ENCODE peak calls at places on chromosomes 16 and 17, in six cellular contexts. F is mammary epithelial cell, S is progenitor cell of endocrine pancreas, A is neural crest cell, I is colonic mucosa, D is kidney epithelial cell. C is an unnamed sample.

GRCh38 chr17:8628172-8628571 is 2.4 kb downstream of the MYH10 start:
- DNase-seq in F (no peak), S (no peak), A (no peak), I (no peak), D (no peak), C (no peak)

GRCh38 chr17:32699247-32699646 is 177.7 kb downstream of the MYO1D start:
- DNase-seq in F (peak), S (no peak), A (no peak), I (no peak), D (no peak), C (no peak)

GRCh38 chr16:4505356-4506153 is 29.4 kb downstream of the HMOX2 start:
- DNase-seq in F (no peak), S (no peak), A (no peak), I (no peak), D (no peak), C (peak)

GRCh38 chr17:1736348-1737281 is 6.1 kb upstream of the SERPINF2 start:
- DNase-seq in F (peak), S (no peak), A (no peak), I (no peak), D (no peak), C (peak)

GRCh38 chr17:4550534-4551039 is 4.6 kb downstream of the MYBBP1A start:
- DNase-seq in F (peak), S (peak), A (no peak), I (no peak), D (no peak), C (no peak)

GRCh38 chr16:56609463-56609921 is 1.1 kb downstream of the MT2A start:
- DNase-seq in F (peak), S (no peak), A (no peak), I (peak), D (no peak), C (peak)

GRCh38 chr17:63435681-63436522 is 10.2 kb downstream of the CYB561 start:
- DNase-seq in F (no peak), S (no peak), A (no peak), I (peak), D (no peak), C (peak)

GRCh38 chr16:1056196-1056595 is 16.4 kb upstream of the SSTR5 start:
- DNase-seq in F (no peak), S (no peak), A (no peak), I (no peak), D (no peak), C (no peak)

GRCh38 chr17:74271902-74272563 is 2.0 kb upstream of the DNAI2 start:
- DNase-seq in F (no peak), S (no peak), A (no peak), I (peak), D (no peak), C (no peak)

GRCh38 chr17:78446833-78447232 is 68.4 kb downstream of the PGS1 start:
- DNase-seq in F (no peak), S (no peak), A (no peak), I (no peak), D (no peak), C (no peak)

GRCh38 chr17:62576382-62576781 is 51.1 kb upstream of the MRC2 start:
- DNase-seq in F (no peak), S (no peak), A (no peak), I (no peak), D (no peak), C (no peak)

GRCh38 chr16:53282975-53283946 is 151.0 kb upstream of the RBL2 start:
- DNase-seq in F (peak), S (no peak), A (no peak), I (no peak), D (peak), C (peak)

GRCh38 chr17:38454528-38454927 is 26.3 kb downstream of the ARHGAP23 start:
- DNase-seq in F (peak), S (no peak), A (no peak), I (no peak), D (no peak), C (no peak)

GRCh38 chr17:16911141-16911937 is 60.6 kb downstream of the TNFRSF13B start:
- DNase-seq in F (no peak), S (no peak), A (peak), I (peak), D (no peak), C (no peak)

GRCh38 chr17:50891577-50891989 is 25.4 kb upstream of the TOB1 start:
- DNase-seq in F (no peak), S (no peak), A (no peak), I (no peak), D (no peak), C (no peak)

GRCh38 chr17:50939795-50940684 is 73.9 kb upstream of the TOB1 start:
- DNase-seq in F (no peak), S (no peak), A (no peak), I (no peak), D (no peak), C (no peak)

GRCh38 chr16:96935-97381 is 18.9 kb downstream of the MPG start:
- DNase-seq in F (peak), S (peak), A (peak), I (peak), D (no peak), C (peak)

GRCh38 chr16:27596411-27596810 is 46.5 kb downstream of the KATNIP start:
- DNase-seq in F (no peak), S (no peak), A (no peak), I (no peak), D (no peak), C (no peak)

GRCh38 chr17:76458580-76459490 is 5.9 kb upstream of the UBE2O start:
- DNase-seq in F (peak), S (no peak), A (peak), I (peak), D (no peak), C (peak)

GRCh38 chr16:48231675-48232214 is 12.4 kb upstream of the LONP2 start:
- DNase-seq in F (peak), S (no peak), A (peak), I (peak), D (no peak), C (peak)

GRCh38 chr17:30921544-30922196 is at the start of gene ADAP2:
- DNase-seq in F (peak), S (peak), A (peak), I (peak), D (no peak), C (peak)

GRCh38 chr17:6639651-6640535 is 618 bp downstream of the KIAA0753 start:
- DNase-seq in F (peak), S (peak), A (peak), I (peak), D (no peak), C (peak)

GRCh38 chr16:6573577-6573976 is 759.1 kb upstream of the RBFOX1 start:
- DNase-seq in F (no peak), S (peak), A (peak), I (peak), D (no peak), C (no peak)

GRCh38 chr17:45387739-45388138 is 44.9 kb downstream of the ARHGAP27 start:
- DNase-seq in F (no peak), S (no peak), A (no peak), I (no peak), D (no peak), C (no peak)

GRCh38 chr16:8649829-8650554 is 24.4 kb upstream of the ABAT start:
- DNase-seq in F (no peak), S (no peak), A (no peak), I (no peak), D (no peak), C (no peak)

GRCh38 chr17:80926601-80927250 is 64.9 kb upstream of the CHMP6 start:
- DNase-seq in F (no peak), S (no peak), A (no peak), I (no peak), D (no peak), C (no peak)

GRCh38 chr17:45287526-45288264 is 25.8 kb upstream of the SPATA32 start:
- DNase-seq in F (no peak), S (no peak), A (no peak), I (no peak), D (no peak), C (no peak)

GRCh38 chr17:68835061-68835460 is 120.1 kb downstream of the ABCA8 start:
- DNase-seq in F (no peak), S (no peak), A (no peak), I (no peak), D (no peak), C (no peak)

GRCh38 chr16:63361032-63361624 is 1324.9 kb upstream of the CDH8 start:
- DNase-seq in F (peak), S (no peak), A (peak), I (peak), D (peak), C (peak)

GRCh38 chr16:54655171-54655590 is 275.5 kb upstream of the IRX5 start:
- DNase-seq in F (peak), S (no peak), A (no peak), I (no peak), D (no peak), C (no peak)

GRCh38 chr16:11903906-11904305 is 11.8 kb downstream of the GSPT1 start:
- DNase-seq in F (no peak), S (no peak), A (no peak), I (no peak), D (no peak), C (no peak)

DNA sequence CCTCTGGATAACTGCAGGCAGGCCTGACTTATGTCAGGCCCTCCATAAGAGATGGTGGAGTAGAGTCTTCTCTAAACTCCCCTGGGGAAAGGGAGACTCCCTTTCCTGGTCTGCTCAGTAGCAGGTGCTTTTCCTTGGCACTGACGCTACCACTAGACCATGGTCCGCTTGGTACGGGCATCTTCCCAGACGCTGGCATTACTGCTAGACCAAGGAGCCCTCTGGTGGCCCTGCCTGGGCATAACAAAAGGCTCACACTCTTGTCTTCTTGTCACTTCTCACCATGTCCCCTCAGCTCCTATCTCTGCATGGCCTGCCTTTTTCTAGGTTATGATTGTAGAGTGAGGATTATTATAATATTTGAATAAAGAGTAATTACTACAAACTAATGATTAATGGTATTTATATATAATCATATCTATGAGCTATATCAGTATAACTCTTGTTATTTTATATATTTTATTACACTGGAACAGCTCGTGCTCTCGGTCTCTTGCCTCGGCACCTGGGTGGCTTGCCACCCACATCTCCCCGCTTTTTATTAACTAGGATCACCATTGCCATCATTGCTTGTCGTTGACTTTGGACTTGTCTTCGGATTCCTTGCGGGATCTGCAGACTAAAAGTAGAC is 59.8 kb upstream of the ARL4D start:
- DNase-seq in F (peak), S (peak), A (peak), I (peak), D (no peak), C (no peak)
- TF ChIP-seq CTCF in F (peak), S (peak), A (peak), I (peak), D (peak), C (peak)

GRCh38 chr16:24036038-24036543 is 200.3 kb downstream of the PRKCB start:
- DNase-seq in F (no peak), S (no peak), A (no peak), I (no peak), D (no peak), C (no peak)

GRCh38 chr16:24041834-24042631 is 206.2 kb downstream of the PRKCB start:
- DNase-seq in F (peak), S (peak), A (peak), I (peak), D (no peak), C (peak)

GRCh38 chr16:24035127-24035842 is 199.5 kb downstream of the PRKCB start:
- DNase-seq in F (no peak), S (no peak), A (no peak), I (no peak), D (no peak), C (no peak)

GRCh38 chr16:24036614-24037013 is 200.8 kb downstream of the PRKCB start:
- DNase-seq in F (peak), S (peak), A (peak), I (peak), D (no peak), C (peak)

DNA sequence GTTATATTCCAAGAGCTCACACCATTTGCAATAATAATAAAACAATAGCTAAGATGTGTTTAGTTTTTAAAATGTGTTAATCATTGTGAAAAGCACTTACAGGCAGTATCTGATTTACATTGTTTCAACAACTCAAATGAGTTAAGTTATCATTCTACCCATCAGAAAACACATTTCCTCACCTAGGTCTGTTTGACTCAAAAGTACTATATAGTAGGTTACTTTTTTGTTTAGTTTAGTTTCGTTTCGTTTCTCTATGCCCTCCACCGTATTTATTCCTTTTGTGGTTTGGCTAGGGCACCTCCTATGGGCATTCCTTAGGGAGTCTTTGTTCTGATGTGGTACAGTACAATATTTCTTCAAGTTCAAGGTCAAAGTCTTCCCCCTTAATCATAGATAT is 201.6 kb downstream of the PRKCB start:
- DNase-seq in F (no peak), S (no peak), A (no peak), I (no peak), D (no peak), C (no peak)
- TF ChIP-seq CTCF in F (no peak), S (no peak), A (no peak), I (no peak), D (no peak), C (no peak)

DNA sequence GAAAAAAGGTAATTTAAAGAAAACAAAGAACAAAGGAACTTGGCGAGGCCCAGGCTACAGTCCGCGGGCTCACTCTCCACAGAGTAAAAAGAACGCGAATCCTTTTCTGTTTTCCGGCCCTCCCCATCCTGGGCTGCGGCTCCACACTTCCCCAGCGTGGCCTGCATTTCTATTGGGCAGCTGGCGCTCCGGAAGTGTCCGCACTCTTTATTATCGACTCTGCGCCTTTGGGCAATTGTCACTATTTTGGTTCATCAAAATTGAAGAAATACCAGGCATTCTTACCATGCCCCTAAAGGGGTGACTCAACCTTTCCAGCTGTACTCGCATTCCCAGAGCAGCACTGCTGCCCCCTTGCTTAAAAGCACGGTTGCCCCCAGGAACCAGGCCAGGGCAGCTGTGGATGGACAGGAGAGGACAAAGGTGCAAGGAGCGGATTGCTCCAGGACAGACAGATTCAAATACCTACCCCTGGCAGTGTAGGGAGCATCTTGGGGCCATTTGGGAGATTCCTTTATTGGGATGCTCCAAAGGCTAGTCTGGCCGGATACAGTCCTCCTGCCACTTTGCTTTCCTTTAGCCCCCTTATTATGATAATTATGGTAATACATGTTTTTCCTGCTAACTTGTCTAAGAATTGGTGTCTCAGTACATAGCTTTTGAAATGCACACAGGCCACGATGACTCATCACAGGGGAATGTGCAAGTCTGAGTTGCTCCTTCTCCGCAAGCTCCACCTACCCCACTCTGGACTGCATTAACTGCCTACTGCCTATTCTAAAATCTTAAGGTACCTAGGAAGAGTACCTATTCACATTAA is 985 bp upstream of the SLFN12 start:
- DNase-seq in F (peak), S (peak), A (no peak), I (peak), D (peak), C (peak)
- TF ChIP-seq CTCF in F (no peak), S (no peak), A (peak), I (no peak), D (peak), C (no peak)

DNA sequence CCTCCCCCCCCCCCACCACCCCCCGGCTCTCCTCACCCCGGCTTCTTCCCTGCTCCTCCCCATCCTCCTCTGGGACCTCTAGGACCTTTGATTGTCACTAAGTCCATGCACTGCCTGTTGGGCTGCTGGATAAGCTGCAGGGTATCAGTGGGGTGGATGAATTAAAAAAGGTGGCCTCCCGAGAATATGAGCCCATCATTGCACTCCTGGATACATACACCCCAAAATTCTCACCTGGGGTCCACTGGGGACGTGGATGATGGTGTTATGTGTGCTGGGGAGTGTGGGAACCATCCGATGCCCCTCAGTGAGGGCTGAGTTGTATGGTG is 88.8 kb downstream of the IRF8 start:
- DNase-seq in F (no peak), S (no peak), A (no peak), I (no peak), D (no peak), C (no peak)
- TF ChIP-seq CTCF in F (no peak), S (no peak), A (no peak), I (peak), D (no peak), C (no peak)

GRCh38 chr17:39754958-39755549 is 17.3 kb downstream of the GRB7 start:
- DNase-seq in F (no peak), S (no peak), A (no peak), I (peak), D (no peak), C (peak)

GRCh38 chr17:39752241-39752831 is 14.6 kb downstream of the GRB7 start:
- DNase-seq in F (no peak), S (no peak), A (no peak), I (no peak), D (no peak), C (peak)

GRCh38 chr17:39754161-39754957 is 16.6 kb downstream of the GRB7 start:
- DNase-seq in F (peak), S (peak), A (peak), I (peak), D (peak), C (peak)

GRCh38 chr17:39751637-39752036 is 13.9 kb downstream of the GRB7 start:
- DNase-seq in F (no peak), S (no peak), A (no peak), I (no peak), D (no peak), C (no peak)

DNA sequence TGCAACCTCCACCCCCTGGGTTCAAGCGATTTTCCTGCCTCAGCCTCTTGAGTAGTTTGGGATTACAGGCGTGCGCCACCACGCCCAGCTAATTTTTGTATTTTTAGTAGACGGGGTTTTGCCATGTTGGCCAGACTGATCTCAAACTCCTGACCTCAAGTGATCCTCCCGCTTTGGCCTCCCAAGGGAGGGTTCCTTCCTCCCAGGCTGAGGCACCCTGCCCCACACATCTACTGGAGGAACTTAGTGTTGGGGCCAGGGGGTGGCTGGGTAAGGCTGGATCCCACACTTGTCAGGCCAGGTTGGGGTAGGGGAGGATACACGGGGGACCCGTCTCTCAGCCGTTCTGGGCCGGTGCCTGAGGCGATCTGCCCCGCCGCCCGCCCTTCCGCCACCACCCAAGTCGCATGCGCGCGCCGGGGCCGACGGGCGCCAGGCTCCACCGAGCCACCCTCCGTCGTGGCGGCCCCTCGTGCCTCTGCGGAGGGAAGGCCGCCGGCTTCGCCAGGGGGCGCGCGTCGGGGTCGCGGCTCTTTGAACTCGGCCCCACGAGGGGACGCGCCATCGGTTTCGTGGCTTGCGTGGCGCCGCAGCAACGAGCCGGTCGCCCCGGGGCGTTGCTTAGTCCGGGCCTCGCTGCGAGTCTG is 15.9 kb downstream of the GRB7 start:
- DNase-seq in F (no peak), S (no peak), A (no peak), I (peak), D (no peak), C (peak)
- TF ChIP-seq CTCF in F (no peak), S (no peak), A (no peak), I (no peak), D (no peak), C (peak)

GRCh38 chr17:11326492-11326891 is 85.5 kb downstream of the SHISA6 start:
- DNase-seq in F (no peak), S (no peak), A (no peak), I (no peak), D (no peak), C (no peak)
- TF ChIP-seq CTCF in F (no peak), S (no peak), A (no peak), I (no peak), D (no peak), C (no peak)